ENCODE peak calls at places on chromosome 4, in four cellular contexts. A is GM12891, K is K562, H is GM12878. P is an unnamed sample.

GRCh38 chr4:71566856-71567255 is 217.0 kb downstream of the GC start:
- DNase-seq in A (no peak), K (no peak), H (no peak), P (no peak)

GRCh38 chr4:70637239-70637920 is 8.8 kb downstream of the ENAM start:
- DNase-seq in A (no peak), K (no peak), H (no peak), P (no peak)

GRCh38 chr4:179307297-179308136 is 1865.3 kb upstream of the AGA start:
- DNase-seq in A (peak), K (peak), H (peak), P (peak)

GRCh38 chr4:7924570-7924969 is 15.1 kb downstream of the AFAP1 start:
- DNase-seq in A (no peak), K (no peak), H (no peak), P (no peak)

GRCh38 chr4:6372649-6373525 is 99.5 kb downstream of the PPP2R2C start:
- DNase-seq in A (peak), K (peak), H (peak), P (no peak)

GRCh38 chr4:54554339-54554990 is 103.3 kb upstream of the KIT start:
- DNase-seq in A (no peak), K (no peak), H (no peak), P (no peak)

GRCh38 chr4:825969-826330 is at the start of gene CPLX1:
- DNase-seq in A (no peak), K (peak), H (no peak), P (no peak)

GRCh38 chr4:38765391-38765790 is 17.4 kb downstream of the TLR10 start:
- DNase-seq in A (no peak), K (no peak), H (no peak), P (no peak)

GRCh38 chr4:158670975-158671664 is 567 bp downstream of the C4orf46 start:
- DNase-seq in A (peak), K (peak), H (peak), P (peak)

GRCh38 chr4:114036426-114036825 is 57.0 kb upstream of the ARSJ start:
- DNase-seq in A (no peak), K (no peak), H (no peak), P (no peak)

GRCh38 chr4:174627473-174627872 is 105.2 kb upstream of the HPGD start:
- DNase-seq in A (no peak), K (no peak), H (no peak), P (no peak)

GRCh38 chr4:41546638-41547037 is 8.7 kb downstream of the LIMCH1 start:
- DNase-seq in A (no peak), K (no peak), H (no peak), P (no peak)

GRCh38 chr4:24805566-24805965 is 10.2 kb downstream of the SOD3 start:
- DNase-seq in A (no peak), K (peak), H (no peak), P (no peak)

GRCh38 chr4:41797260-41797659 is 48.7 kb upstream of the PHOX2B start:
- DNase-seq in A (no peak), K (no peak), H (no peak), P (no peak)

GRCh38 chr4:28921886-28922285 is 1798.3 kb upstream of the PCDH7 start:
- DNase-seq in A (no peak), K (no peak), H (no peak), P (no peak)

GRCh38 chr4:89929425-89930272 is 35.0 kb downstream of the MMRN1 start:
- DNase-seq in A (no peak), K (no peak), H (peak), P (no peak)

GRCh38 chr4:24279911-24280375 is 304.4 kb downstream of the DHX15 start:
- DNase-seq in A (no peak), K (no peak), H (no peak), P (no peak)

GRCh38 chr4:14743601-14744000 is 258.7 kb upstream of the CPEB2 start:
- DNase-seq in A (no peak), K (no peak), H (no peak), P (no peak)
- TF ChIP-seq POLR2AphosphoS5 in A (no peak), K (no peak), H (no peak), P (no peak)

DNA sequence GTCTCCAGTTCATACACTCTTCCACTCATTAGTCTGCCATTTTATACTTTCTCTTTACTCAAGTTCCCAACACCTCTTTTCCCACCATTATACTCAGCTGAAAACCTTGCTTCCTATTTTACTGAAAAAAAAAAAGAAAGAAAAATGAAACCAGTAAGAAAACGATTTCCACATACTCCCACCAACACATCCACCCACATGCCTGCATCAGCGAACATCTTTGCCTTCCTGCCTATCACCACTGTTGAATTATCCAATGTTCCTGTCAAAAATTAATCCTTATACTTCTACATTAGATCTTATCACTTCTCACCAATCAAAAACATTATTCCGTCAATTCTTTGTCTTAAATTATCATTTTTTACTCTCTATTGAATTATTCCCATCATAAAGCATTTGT is 188.1 kb upstream of the FAM241A start:
- DNase-seq in A (no peak), K (no peak), H (no peak), P (no peak)
- TF ChIP-seq SPI1 in A (no peak), K (no peak), H (no peak), P (no peak)

GRCh38 chr4:173168396-173169177 is at the start of gene GALNT7:
- DNase-seq in A (peak), K (peak), H (no peak), P (no peak)
- TF ChIP-seq POLR2AphosphoS5 in A (peak), K (no peak), H (peak), P (peak)

DNA sequence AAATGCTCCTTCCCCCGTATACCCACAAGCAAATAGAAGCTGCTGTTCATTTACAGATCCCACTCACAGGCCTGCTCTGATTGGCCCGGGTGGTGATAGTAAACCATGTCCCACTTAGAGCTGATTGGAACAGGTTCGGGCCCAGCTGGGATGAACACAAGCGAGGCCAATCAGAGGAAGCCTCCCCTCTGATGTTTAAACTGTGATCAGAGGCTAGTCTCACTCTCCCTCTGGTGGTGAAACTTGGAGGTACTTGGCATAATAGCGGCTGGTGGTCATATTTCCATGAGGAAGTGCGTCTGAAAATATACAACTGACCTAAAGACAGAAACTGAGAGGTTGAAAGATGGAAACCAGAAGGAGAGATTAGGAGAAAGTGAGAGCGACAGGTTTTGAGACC is 51.5 kb upstream of the TRPC3 start:
- DNase-seq in A (no peak), K (peak), H (peak), P (peak)
- TF ChIP-seq SPI1 in A (peak), K (peak), H (peak), P (peak)

DNA sequence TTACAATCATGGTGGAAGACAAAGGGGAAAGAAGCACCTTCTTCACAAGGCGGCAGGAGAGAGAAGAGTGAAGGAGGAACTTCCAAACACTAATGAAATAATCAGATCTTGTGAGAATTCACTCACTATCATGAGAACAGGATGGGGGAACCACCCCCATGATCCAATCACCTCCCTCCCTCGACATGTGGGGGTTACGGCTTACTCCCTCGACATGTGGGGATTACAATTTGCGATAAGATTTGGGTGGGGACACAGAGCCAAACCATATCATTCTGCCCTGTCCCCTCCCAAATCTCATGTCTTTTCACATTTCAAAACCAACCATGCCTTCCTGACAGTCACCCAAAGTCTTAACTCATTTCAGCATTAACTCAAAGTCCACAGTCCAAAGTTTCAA is 88.7 kb upstream of the PGRMC2 start:
- DNase-seq in A (no peak), K (no peak), H (no peak), P (no peak)
- TF ChIP-seq POLR2AphosphoS5 in A (no peak), K (no peak), H (no peak), P (no peak)

DNA sequence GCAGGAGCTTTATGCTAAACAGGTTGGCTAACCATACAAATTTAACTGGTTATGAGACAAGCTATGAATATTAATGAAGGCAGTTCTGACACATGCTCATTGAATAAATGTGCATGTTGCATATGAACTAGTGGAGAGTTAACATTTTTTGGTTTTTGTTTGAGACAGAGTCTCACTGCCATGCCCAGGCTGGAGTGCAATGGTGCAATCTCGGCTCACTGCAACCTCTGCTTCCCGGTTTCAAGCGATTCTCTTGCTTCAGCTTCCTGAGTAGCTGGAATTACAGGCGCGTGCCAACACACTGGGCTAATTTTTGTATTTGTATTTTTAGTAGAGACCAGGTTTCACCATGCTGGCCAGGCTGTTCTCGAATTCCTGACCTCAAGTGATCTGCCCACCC is 36.6 kb downstream of the GALNTL6 start:
- DNase-seq in A (no peak), K (no peak), H (no peak), P (no peak)
- TF ChIP-seq SPI1 in A (no peak), K (no peak), H (no peak), P (no peak)